ENCODE peak calls at places on chromosomes 6 and 20, in four cellular contexts. W is H1, U is GM12878, D is HCT116. O is an unnamed sample.

GRCh38 chr6:4813055-4813454 is 36.9 kb downstream of the CDYL start:
- DNase-seq in W (no peak), U (no peak), D (no peak), O (no peak)

GRCh38 chr20:34708621-34709043 is 4.5 kb downstream of the TP53INP2 start:
- DNase-seq in W (peak; percentile 82), U (no peak), D (no peak), O (peak; percentile 72)

GRCh38 chr20:2387180-2387577 is 6.5 kb downstream of the TGM6 start:
- DNase-seq in W (peak; percentile 86), U (peak; percentile 21), D (peak; percentile 39), O (peak; percentile 46)

GRCh38 chr6:17120019-17120418 is 18.2 kb downstream of the STMND1 start:
- DNase-seq in W (no peak), U (no peak), D (no peak), O (no peak)

GRCh38 chr6:139278190-139278589 is 13.6 kb downstream of the TXLNB start:
- DNase-seq in W (no peak), U (no peak), D (no peak), O (no peak)

GRCh38 chr6:29295181-29295585 is 6.3 kb upstream of the OR14J1 start:
- DNase-seq in W (no peak), U (no peak), D (no peak), O (no peak)

GRCh38 chr20:57826731-57827287 is 117.0 kb upstream of the PMEPA1 start:
- DNase-seq in W (no peak), U (no peak), D (no peak), O (no peak)

GRCh38 chr6:11710968-11711643 is 67.5 kb downstream of the ADTRP start:
- DNase-seq in W (no peak), U (no peak), D (no peak), O (no peak)

GRCh38 chr20:10671850-10672578 is 1.8 kb downstream of the JAG1 start:
- DNase-seq in W (peak; percentile 61), U (no peak), D (no peak), O (no peak)

GRCh38 chr20:819680-820327 is 13.7 kb upstream of the FAM110A start:
- DNase-seq in W (no peak), U (no peak), D (no peak), O (no peak)
- TF ChIP-seq CEBPB in W (no peak), U (no peak), D (no peak), O (no peak)

GRCh38 chr6:140360651-140361050 is 986.2 kb upstream of the CITED2 start:
- DNase-seq in W (no peak), U (no peak), D (no peak), O (no peak)

GRCh38 chr6:140354296-140354695 is 979.8 kb upstream of the CITED2 start:
- DNase-seq in W (no peak), U (no peak), D (no peak), O (no peak)

GRCh38 chr6:140353536-140353935 is 979.1 kb upstream of the CITED2 start:
- DNase-seq in W (no peak), U (no peak), D (no peak), O (no peak)

GRCh38 chr6:140355476-140355875 is 981.0 kb upstream of the CITED2 start:
- DNase-seq in W (no peak), U (no peak), D (no peak), O (no peak)
- TF ChIP-seq CEBPB in W (no peak), U (no peak), D (no peak), O (no peak)

GRCh38 chr6:3601570-3601969 is 144.7 kb upstream of the SLC22A23 start:
- DNase-seq in W (no peak), U (no peak), D (no peak), O (no peak)
- TF ChIP-seq CEBPB in W (no peak), U (no peak), D (no peak), O (no peak)

DNA sequence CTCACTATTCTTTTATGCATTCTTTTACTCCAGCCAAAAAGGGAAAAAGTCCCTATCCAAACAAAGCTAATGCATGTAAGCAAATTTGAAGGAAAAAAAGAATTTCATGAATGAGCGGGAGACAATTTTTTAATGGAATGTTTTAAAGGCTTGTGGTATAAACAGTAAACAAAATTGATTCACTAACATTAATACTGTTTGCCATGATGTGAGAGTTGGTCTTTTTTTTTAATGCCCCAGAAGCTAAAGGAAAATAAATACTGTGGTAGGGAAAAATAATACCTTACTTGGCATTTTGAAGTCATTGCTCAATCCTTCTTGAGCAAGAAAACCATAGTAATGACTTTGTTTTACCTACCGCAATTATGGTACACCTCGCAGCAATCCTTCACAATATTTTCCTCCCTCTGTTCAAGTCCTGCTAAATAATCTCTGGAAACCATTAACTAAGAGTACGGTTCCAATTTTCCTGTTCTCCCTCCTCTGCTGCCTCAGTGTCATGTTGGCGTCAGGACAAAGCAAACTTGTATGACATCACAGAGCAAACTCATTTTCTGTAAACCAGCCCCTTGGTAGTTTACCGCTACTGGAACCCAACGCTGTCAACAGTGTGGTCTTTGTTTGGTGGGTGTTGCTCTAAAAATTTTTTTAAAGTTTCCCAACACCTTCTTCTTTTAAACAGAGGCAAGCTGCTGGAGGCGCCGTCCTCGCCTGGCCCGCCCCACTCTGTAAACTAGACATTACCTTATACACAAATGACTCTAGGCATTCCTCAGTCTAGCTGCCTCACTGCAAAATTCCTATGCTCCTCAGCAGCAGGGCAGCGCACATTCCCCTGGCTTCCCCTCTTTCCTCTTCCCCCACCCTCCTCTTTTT is 78.8 kb downstream of the BACH2 start:
- DNase-seq in W (peak; percentile 52), U (no peak), D (no peak), O (peak; percentile 87)
- TF ChIP-seq CEBPB in W (no peak), U (no peak), D (peak; percentile 55), O (peak; percentile 68)

GRCh38 chr20:36128463-36129176 is 25.9 kb upstream of the EPB41L1 start:
- DNase-seq in W (no peak), U (no peak), D (no peak), O (no peak)
- TF ChIP-seq CEBPB in W (no peak), U (no peak), D (no peak), O (no peak)

GRCh38 chr6:157961116-157961515 is 20.5 kb upstream of the SYNJ2 start:
- DNase-seq in W (no peak), U (no peak), D (no peak), O (no peak)
- TF ChIP-seq CEBPB in W (no peak), U (no peak), D (no peak), O (no peak)

DNA sequence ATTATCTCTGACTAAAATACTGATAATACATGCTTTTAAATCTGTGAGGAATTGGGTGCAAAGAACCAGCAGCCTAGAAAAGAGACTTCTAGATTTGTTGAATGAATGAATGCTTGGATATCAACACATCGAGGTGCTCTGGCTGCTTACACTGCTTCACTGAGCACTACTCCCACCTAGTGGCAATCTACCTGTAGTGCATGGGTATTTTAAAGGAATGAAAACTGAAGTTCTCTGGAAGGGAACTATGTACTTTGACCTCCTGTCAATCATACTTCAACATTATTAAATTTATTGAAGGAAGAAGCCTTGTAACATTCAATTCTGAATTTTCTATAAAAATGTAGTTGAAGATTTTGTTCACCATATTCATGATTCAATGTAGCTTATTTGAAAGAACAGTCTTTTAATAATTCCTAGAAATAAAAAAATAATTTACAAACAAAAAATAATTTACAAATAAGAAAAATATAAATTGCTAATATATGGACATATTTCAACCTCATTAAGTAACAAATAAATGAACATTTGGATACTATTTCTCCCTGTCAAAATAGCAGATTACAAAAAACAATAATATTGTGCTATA is 111.2 kb upstream of the MMS22L start:
- DNase-seq in W (no peak), U (peak; percentile 20), D (peak; percentile 64), O (peak; percentile 10)
- TF ChIP-seq CEBPB in W (no peak), U (no peak), D (no peak), O (no peak)

GRCh38 chr6:170056329-170056728 is 234.5 kb downstream of the DLL1 start:
- DNase-seq in W (peak; percentile 19), U (no peak), D (no peak), O (no peak)

GRCh38 chr6:170053966-170054661 is 236.8 kb downstream of the DLL1 start:
- DNase-seq in W (no peak), U (no peak), D (no peak), O (no peak)

GRCh38 chr6:170051229-170052172 is 239.4 kb downstream of the DLL1 start:
- DNase-seq in W (no peak), U (no peak), D (no peak), O (no peak)

GRCh38 chr6:170050591-170051041 is 240.3 kb downstream of the DLL1 start:
- DNase-seq in W (no peak), U (no peak), D (no peak), O (no peak)

GRCh38 chr6:170052991-170053821 is 237.7 kb downstream of the DLL1 start:
- DNase-seq in W (no peak), U (no peak), D (no peak), O (no peak)
- TF ChIP-seq CEBPB in W (no peak), U (no peak), D (no peak), O (no peak)

GRCh38 chr20:20472690-20473274 is 104.9 kb downstream of the INSM1 start:
- DNase-seq in W (no peak), U (no peak), D (no peak), O (no peak)
- TF ChIP-seq CEBPB in W (no peak), U (no peak), D (no peak), O (no peak)